ENCODE peak calls at places on chromosomes 1 and 21, in eight cellular contexts. O is SK-N-SH, K is GM12878, H is GM23338, Q is hepatocyte, F is left lung, J is left ventricle myocardium inferior, T is cardiac muscle cell. U is an unnamed sample.

GRCh38 chr1:235513495-235514366 is 9.5 kb upstream of the B3GALNT2 start:
- DNase-seq in O (peak; percentile 55), K (no peak), H (peak; percentile 87), Q (peak; percentile 83), F (no peak), J (no peak), T (peak; percentile 70), U (peak; percentile 14)

GRCh38 chr1:23013657-23014056 is 2.0 kb downstream of the TEX46 start:
- DNase-seq in O (no peak), K (no peak), H (peak; percentile 65), Q (no peak), F (no peak), J (no peak), T (peak; percentile 13), U (no peak)

GRCh38 chr1:183058835-183059234 is 35.6 kb downstream of the LAMC1 start:
- DNase-seq in O (no peak), K (no peak), H (no peak), Q (no peak), F (no peak), J (no peak), T (no peak), U (no peak)

GRCh38 chr21:18759267-18759666 is 355.7 kb upstream of the TMPRSS15 start:
- DNase-seq in O (no peak), K (no peak), H (no peak), Q (no peak), F (no peak), J (no peak), T (no peak), U (no peak)

GRCh38 chr1:116852367-116852766 is 57.3 kb upstream of the PTGFRN start:
- DNase-seq in O (no peak), K (no peak), H (no peak), Q (no peak), F (no peak), J (no peak), T (no peak), U (no peak)

GRCh38 chr21:41678944-41679343 is 87.9 kb downstream of the RIPK4 start:
- DNase-seq in O (peak; percentile 61), K (no peak), H (peak; percentile 98), Q (peak; percentile 98), F (peak; percentile 97), J (peak; percentile 86), T (peak; percentile 92), U (no peak)

GRCh38 chr1:240608707-240609106 is 3.2 kb downstream of the GREM2 start:
- DNase-seq in O (peak; percentile 35), K (no peak), H (peak; percentile 71), Q (peak; percentile 18), F (no peak), J (no peak), T (peak; percentile 48), U (no peak)

GRCh38 chr1:6011161-6011945 is 19.1 kb upstream of the NPHP4 start:
- DNase-seq in O (no peak), K (no peak), H (no peak), Q (no peak), F (no peak), J (no peak), T (no peak), U (no peak)

GRCh38 chr1:87089823-87090222 is 175.4 kb downstream of the HS2ST1 start:
- DNase-seq in O (no peak), K (no peak), H (peak; percentile 29), Q (no peak), F (no peak), J (no peak), T (no peak), U (no peak)

GRCh38 chr1:3924871-3925655 is 25.0 kb upstream of the C1orf174 start:
- DNase-seq in O (no peak), K (no peak), H (no peak), Q (no peak), F (no peak), J (no peak), T (no peak), U (no peak)

GRCh38 chr1:85089203-85089602 is 40.9 kb upstream of the MCOLN3 start:
- DNase-seq in O (no peak), K (no peak), H (no peak), Q (no peak), F (no peak), J (no peak), T (peak; percentile 1), U (no peak)

GRCh38 chr1:231951399-231951798 is 324.8 kb downstream of the DISC1 start:
- DNase-seq in O (no peak), K (no peak), H (no peak), Q (no peak), F (no peak), J (no peak), T (no peak), U (no peak)

GRCh38 chr1:193234523-193234922 is 48.1 kb upstream of the B3GALT2 start:
- DNase-seq in O (no peak), K (no peak), H (no peak), Q (no peak), F (no peak), J (no peak), T (no peak), U (no peak)

GRCh38 chr1:190338829-190339228 is 138.8 kb downstream of the BRINP3 start:
- DNase-seq in O (no peak), K (no peak), H (no peak), Q (no peak), F (no peak), J (no peak), T (no peak), U (no peak)

GRCh38 chr1:237851209-237851845 is 39.4 kb downstream of the ZP4 start:
- DNase-seq in O (peak; percentile 50), K (no peak), H (peak; percentile 91), Q (peak; percentile 77), F (no peak), J (no peak), T (peak; percentile 79), U (no peak)

GRCh38 chr21:34994646-34995631 is 54.2 kb downstream of the RUNX1 start:
- DNase-seq in O (no peak), K (no peak), H (no peak), Q (no peak), F (peak; percentile 46), J (no peak), T (no peak), U (no peak)

GRCh38 chr1:180241716-180242544 is 11.9 kb downstream of the LHX4 start:
- DNase-seq in O (no peak), K (no peak), H (no peak), Q (no peak), F (no peak), J (no peak), T (peak; percentile 45), U (no peak)

GRCh38 chr1:25755475-25756125 is 44.4 kb upstream of the SELENON start:
- DNase-seq in O (no peak), K (no peak), H (no peak), Q (no peak), F (no peak), J (no peak), T (no peak), U (no peak)

GRCh38 chr1:65687435-65688214 is 105.1 kb upstream of the PDE4B start:
- DNase-seq in O (peak; percentile 70), K (peak; percentile 16), H (peak; percentile 80), Q (peak; percentile 90), F (peak; percentile 80), J (peak; percentile 84), T (peak; percentile 90), U (peak; percentile 64)

DNA sequence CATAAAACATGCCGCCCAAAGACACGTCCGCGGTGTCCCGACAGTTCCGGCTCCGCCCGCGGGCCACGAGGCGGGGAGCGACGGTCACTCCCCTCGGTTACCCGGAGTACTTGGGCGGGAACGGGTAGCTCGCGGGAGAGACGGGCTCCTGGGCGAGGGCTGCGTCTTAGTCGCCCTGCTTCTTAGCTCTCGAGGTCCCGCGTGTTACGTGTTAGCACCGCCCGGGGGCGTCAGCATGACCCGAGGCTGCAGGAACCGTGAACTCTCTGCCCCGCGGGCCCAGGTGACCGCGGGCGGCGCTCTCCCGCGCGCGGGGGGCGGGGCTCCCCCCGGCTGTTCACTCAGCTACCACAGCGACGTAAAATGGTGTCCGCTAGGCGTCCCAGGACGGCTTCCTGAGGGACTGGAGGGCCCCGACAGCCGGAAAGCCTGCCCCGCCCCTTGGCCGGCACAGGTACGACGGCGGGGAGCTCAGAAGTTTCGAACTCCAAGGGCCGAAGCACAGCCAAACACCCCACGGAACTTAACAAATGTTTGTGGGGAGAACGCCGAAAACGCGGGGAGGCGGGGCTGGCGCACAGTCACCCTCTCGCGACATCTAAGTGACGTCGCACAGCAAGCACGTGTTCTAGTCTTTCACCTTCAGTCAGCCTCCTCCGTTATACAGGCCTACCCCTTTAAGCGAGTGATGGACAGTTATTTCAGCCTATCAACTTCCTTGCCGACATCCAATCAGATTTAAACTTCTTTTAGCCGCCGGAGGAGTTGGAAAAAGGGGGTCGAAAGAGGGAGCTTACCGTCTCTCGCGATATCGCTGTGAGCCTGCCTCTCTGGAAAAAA is 757 bp upstream of the RBM15 start:
- DNase-seq in O (peak; percentile 93), K (peak; percentile 100), H (peak; percentile 100), Q (peak; percentile 97), F (peak; percentile 96), J (peak; percentile 95), T (peak; percentile 98), U (peak; percentile 94)
- H3K4me1 ChIP-seq in O (peaks cover 28% of the 10 kb centered on the region), K (peaks cover 5% of the 10 kb centered on the region), H (peaks cover 29% of the 10 kb centered on the region), Q (peaks cover 21% of the 10 kb centered on the region), F (peaks cover 25% of the 10 kb centered on the region), J (peaks cover 70% of the 10 kb centered on the region), T (peaks cover 28% of the 10 kb centered on the region), U (peaks cover 44% of the 10 kb centered on the region)

GRCh38 chr1:39262802-39263201 is 58.3 kb downstream of the MACF1 start:
- DNase-seq in O (no peak), K (no peak), H (no peak), Q (no peak), F (no peak), J (no peak), T (no peak), U (no peak)

GRCh38 chr1:39258146-39258924 is 53.8 kb downstream of the MACF1 start:
- DNase-seq in O (peak; percentile 80), K (no peak), H (peak; percentile 89), Q (peak; percentile 81), F (no peak), J (peak; percentile 51), T (peak; percentile 76), U (peak; percentile 40)

GRCh38 chr1:39266269-39266668 is 61.8 kb downstream of the MACF1 start:
- DNase-seq in O (no peak), K (no peak), H (peak; percentile 60), Q (peak; percentile 15), F (no peak), J (no peak), T (no peak), U (no peak)

GRCh38 chr1:39258925-39259244 is 54.4 kb downstream of the MACF1 start:
- DNase-seq in O (no peak), K (no peak), H (no peak), Q (no peak), F (no peak), J (no peak), T (no peak), U (no peak)

GRCh38 chr1:39261712-39262221 is 57.3 kb downstream of the MACF1 start:
- DNase-seq in O (no peak), K (no peak), H (no peak), Q (no peak), F (no peak), J (no peak), T (no peak), U (no peak)
- H3K27ac ChIP-seq in O (peak overlapping the region; percentile 1), K (peak overlapping the region; percentile 50), H (no peak overlapping the region), Q (no peak overlapping the region), F (no peak overlapping the region), J (no peak overlapping the region), T (no peak overlapping the region), U (no peak overlapping the region)

GRCh38 chr1:163093579-163093978 is 24.4 kb downstream of the RGS4 start:
- DNase-seq in O (no peak), K (no peak), H (no peak), Q (no peak), F (no peak), J (no peak), T (no peak), U (no peak)
- H3K27me3 ChIP-seq in O (no peaks in the 10 kb centered on the region), K (no peaks in the 10 kb centered on the region), H (no peaks in the 10 kb centered on the region), Q (no peaks in the 10 kb centered on the region), F (no peaks in the 10 kb centered on the region), J (peaks cover 10% of the 10 kb centered on the region), T (no peaks in the 10 kb centered on the region), U (no peaks in the 10 kb centered on the region)

GRCh38 chr1:111735321-111735720 is 3.9 kb downstream of the INKA2 start:
- DNase-seq in O (no peak), K (no peak), H (no peak), Q (no peak), F (no peak), J (no peak), T (no peak), U (no peak)
- H3K4me1 ChIP-seq in O (peaks cover 15% of the 10 kb centered on the region), K (peaks cover 11% of the 10 kb centered on the region), H (peaks cover 45% of the 10 kb centered on the region), Q (peaks cover 22% of the 10 kb centered on the region), F (peaks cover 5% of the 10 kb centered on the region), J (peaks cover 97% of the 10 kb centered on the region), T (peaks cover 28% of the 10 kb centered on the region), U (peaks cover 9% of the 10 kb centered on the region)

U was measured in CD8-positive, alpha-beta T cell.